ENCODE peak calls at places on chromosomes 13 and 19, in four cellular contexts. X is H9, E is upper lobe of right lung, V is tibial nerve. P is an unnamed sample.

GRCh38 chr13:114067381-114067885 is 65.0 kb downstream of the RASA3 start:
- DNase-seq in X (no peak), E (no peak), V (peak), P (peak)

GRCh38 chr19:45895519-45895972 is 6.9 kb downstream of the MYPOP start:
- DNase-seq in X (no peak), E (no peak), V (no peak), P (no peak)

GRCh38 chr19:10431943-10432735 is 11.8 kb downstream of the PDE4A start:
- DNase-seq in X (peak), E (peak), V (no peak), P (peak)

GRCh38 chr19:47239610-47240296 is 8.8 kb upstream of the BBC3 start:
- DNase-seq in X (peak), E (peak), V (no peak), P (peak)

GRCh38 chr13:32105653-32106313 is 74.2 kb downstream of the FRY start:
- DNase-seq in X (no peak), E (no peak), V (no peak), P (no peak)

GRCh38 chr19:14381689-14382474 is 638 bp downstream of the ADGRE5 start:
- DNase-seq in X (no peak), E (no peak), V (no peak), P (peak)

GRCh38 chr13:89568746-89569145 is 1778.7 kb upstream of the MIR17HG start:
- DNase-seq in X (no peak), E (no peak), V (no peak), P (no peak)

GRCh38 chr19:30671622-30672051 is 299.5 kb downstream of the ZNF536 start:
- DNase-seq in X (no peak), E (no peak), V (peak), P (no peak)

GRCh38 chr13:74329978-74330377 is 195.8 kb upstream of the KLF12 start:
- DNase-seq in X (no peak), E (no peak), V (no peak), P (no peak)

GRCh38 chr19:4136680-4137088 is 12.8 kb upstream of the MAP2K2 start:
- DNase-seq in X (no peak), E (no peak), V (no peak), P (no peak)

GRCh38 chr13:94666065-94666464 is 46.3 kb downstream of the SOX21 start:
- DNase-seq in X (no peak), E (no peak), V (no peak), P (no peak)

GRCh38 chr19:21256722-21257121 is 72.5 kb downstream of the ZNF708 start:
- DNase-seq in X (no peak), E (no peak), V (no peak), P (no peak)

GRCh38 chr13:98322091-98322718 is 145.1 kb upstream of the RNF113B start:
- DNase-seq in X (no peak), E (no peak), V (no peak), P (no peak)

GRCh38 chr13:22064854-22065646 is 394.2 kb downstream of the FGF9 start:
- DNase-seq in X (no peak), E (no peak), V (no peak), P (no peak)

GRCh38 chr13:31940076-31940475 is 91.5 kb upstream of the FRY start:
- DNase-seq in X (no peak), E (no peak), V (no peak), P (no peak)

GRCh38 chr13:49240017-49240416 is 7.7 kb upstream of the CDADC1 start:
- DNase-seq in X (no peak), E (no peak), V (no peak), P (peak)

GRCh38 chr13:95745752-95746151 is 68.8 kb downstream of the DNAJC3 start:
- DNase-seq in X (no peak), E (no peak), V (no peak), P (no peak)
- TF ChIP-seq CTCF in X (peak), E (no peak), V (no peak), P (no peak)

DNA sequence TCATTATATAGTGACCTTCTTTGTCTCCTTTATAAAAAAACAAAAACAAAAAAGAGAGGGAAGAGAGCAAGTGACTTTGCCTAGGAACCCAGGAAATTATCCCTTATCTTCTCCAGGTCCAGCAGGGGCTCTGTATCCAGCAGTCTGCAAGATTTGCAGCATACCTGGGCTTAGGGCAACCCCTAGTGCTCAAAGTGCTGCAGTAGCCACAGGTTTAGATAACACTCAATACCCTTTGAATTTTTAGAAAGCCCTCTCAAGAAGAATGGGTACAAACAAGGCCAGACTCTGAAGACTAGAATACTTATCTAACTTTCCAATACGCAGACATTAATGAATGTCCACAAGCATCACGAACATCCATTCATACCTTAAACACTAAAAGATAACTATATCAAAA is 43.2 kb downstream of the CCNA1 start:
- DNase-seq in X (peak), E (no peak), V (no peak), P (no peak)
- TF ChIP-seq CTCF in X (peak), E (no peak), V (no peak), P (no peak)

DNA sequence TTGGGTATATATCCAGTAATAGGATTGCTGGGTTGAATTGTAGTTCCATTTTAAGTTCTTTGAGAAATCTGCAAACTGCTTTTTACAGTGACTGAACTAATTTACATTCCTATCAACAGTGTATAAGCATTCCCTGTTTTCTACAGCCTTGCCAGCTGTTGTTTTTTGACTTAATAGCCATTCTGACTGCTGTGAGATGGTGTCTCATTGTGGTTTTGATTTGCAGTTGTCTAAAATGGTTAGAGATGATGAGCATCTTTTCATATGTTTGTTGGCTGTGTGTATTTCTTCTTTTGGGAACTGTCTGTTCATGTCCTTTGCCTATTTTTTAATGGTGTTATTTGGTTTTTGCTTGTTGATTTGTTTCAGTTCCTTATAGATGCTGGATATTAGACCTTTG is 4.0 kb upstream of the ZNF222 start:
- DNase-seq in X (no peak), E (no peak), V (no peak), P (no peak)
- TF ChIP-seq CTCF in X (no peak), E (no peak), V (no peak), P (no peak)

GRCh38 chr13:20141238-20142018 is 19.4 kb downstream of the GJA3 start:
- DNase-seq in X (no peak), E (no peak), V (no peak), P (no peak)

GRCh38 chr13:20140487-20140886 is 20.4 kb downstream of the GJA3 start:
- DNase-seq in X (no peak), E (no peak), V (no peak), P (no peak)

GRCh38 chr13:20137875-20138274 is 23.0 kb downstream of the GJA3 start:
- DNase-seq in X (no peak), E (no peak), V (no peak), P (no peak)

GRCh38 chr13:20134732-20135131 is 26.1 kb downstream of the GJA3 start:
- DNase-seq in X (no peak), E (no peak), V (no peak), P (no peak)

GRCh38 chr13:20136781-20137703 is 23.8 kb downstream of the GJA3 start:
- DNase-seq in X (peak), E (peak), V (no peak), P (peak)
- TF ChIP-seq CTCF in X (peak), E (peak), V (no peak), P (peak)

GRCh38 chr13:100659578-100659977 is 15.0 kb downstream of the TMTC4 start:
- DNase-seq in X (peak), E (no peak), V (no peak), P (no peak)
- TF ChIP-seq CTCF in X (peak), E (no peak), V (no peak), P (no peak)